ENCODE peak calls at places on chromosomes 12 and 14, in seven cellular contexts. A is hepatocyte, Y is cardiac muscle cell, M is heart right ventricle, D is brain microvascular endothelial cell, I is ascending aorta, O is SK-N-SH. N is an unnamed sample.

GRCh38 chr12:31641509-31642090 is 17.9 kb upstream of the ETFBKMT start:
- DNase-seq in O (no peak), Y (no peak), I (no peak), D (no peak), A (no peak), M (no peak), N (no peak)

GRCh38 chr12:7555752-7556151 is 52.2 kb upstream of the CD163 start:
- DNase-seq in I (no peak), Y (peak; percentile 51), O (no peak), M (no peak), A (peak; percentile 10), D (peak; percentile 77), N (no peak)

GRCh38 chr12:117968826-117969659 is at the start of gene KSR2:
- DNase-seq in Y (peak; percentile 74), O (peak; percentile 91), M (peak; percentile 3), D (peak; percentile 9), A (peak; percentile 91), I (no peak), N (peak; percentile 62)

GRCh38 chr12:100576311-100577036 is 3.0 kb downstream of the GAS2L3 start:
- DNase-seq in I (no peak), Y (no peak), D (peak; percentile 78), O (no peak), A (peak; percentile 50), M (no peak), N (no peak)

GRCh38 chr14:44701563-44702263 is 194.6 kb upstream of the FSCB start:
- DNase-seq in I (no peak), A (no peak), O (no peak), D (no peak), M (no peak), Y (no peak), N (peak; percentile 29)

GRCh38 chr12:71237128-71237527 is 79.3 kb upstream of the TSPAN8 start:
- DNase-seq in M (no peak), Y (no peak), I (no peak), D (no peak), A (no peak), O (no peak), N (no peak)

GRCh38 chr12:26251600-26251999 is 56.2 kb downstream of the SSPN start:
- DNase-seq in D (no peak), A (no peak), Y (no peak), M (peak; percentile 57), I (no peak), O (no peak), N (no peak)

GRCh38 chr14:36676236-36676635 is 14.6 kb downstream of the PAX9 start:
- DNase-seq in I (no peak), A (no peak), O (no peak), M (no peak), Y (no peak), D (no peak), N (no peak)

GRCh38 chr14:50045039-50045711 is 71.2 kb downstream of the VCPKMT start:
- DNase-seq in A (peak; percentile 73), I (peak; percentile 91), M (peak; percentile 83), Y (no peak), O (peak; percentile 32), D (peak; percentile 50), N (peak; percentile 91)

GRCh38 chr12:49647280-49647679 is 23.9 kb downstream of the PRPF40B start:
- DNase-seq in Y (no peak), O (no peak), M (no peak), D (no peak), A (no peak), I (no peak), N (no peak)

GRCh38 chr14:87030182-87030581 is 962.8 kb downstream of the GALC start:
- DNase-seq in D (no peak), Y (no peak), O (no peak), I (no peak), A (no peak), M (no peak), N (no peak)

GRCh38 chr14:23939607-23940326 is 13.8 kb upstream of the DHRS4 start:
- DNase-seq in A (no peak), I (no peak), D (no peak), M (no peak), O (no peak), Y (no peak), N (no peak)

GRCh38 chr12:127930122-127930521 is 336.8 kb upstream of the TMEM132C start:
- DNase-seq in A (no peak), Y (no peak), I (no peak), D (no peak), O (no peak), M (no peak), N (no peak)

GRCh38 chr12:108634225-108634795 is 616 bp upstream of the SELPLG start:
- DNase-seq in A (no peak), I (no peak), D (no peak), M (no peak), O (no peak), Y (no peak), N (peak; percentile 38)

GRCh38 chr12:91406920-91407341 is 224.3 kb upstream of the DCN start:
- DNase-seq in D (peak; percentile 45), M (no peak), O (no peak), A (peak; percentile 49), Y (no peak), I (no peak), N (peak; percentile 34)

GRCh38 chr12:45388545-45388944 is 172.7 kb downstream of the ANO6 start:
- DNase-seq in A (peak; percentile 40), D (peak; percentile 39), Y (peak; percentile 50), I (no peak), M (peak; percentile 49), O (peak; percentile 56), N (peak; percentile 3)

GRCh38 chr14:99522457-99522891 is 41.3 kb downstream of the CCNK start:
- DNase-seq in O (no peak), A (peak; percentile 81), M (no peak), Y (no peak), I (no peak), D (peak; percentile 47), N (peak; percentile 57)

GRCh38 chr12:31568498-31568897 is 22.4 kb downstream of the DENND5B start:
- DNase-seq in Y (no peak), A (no peak), I (no peak), O (no peak), M (no peak), D (no peak), N (no peak)

GRCh38 chr12:31797230-31797872 is 68.5 kb upstream of the AMN1 start:
- DNase-seq in O (no peak), I (no peak), A (no peak), D (no peak), Y (no peak), M (no peak), N (no peak)

GRCh38 chr12:74538491-74539258 is 1.0 kb downstream of the ATXN7L3B start:
- DNase-seq in A (peak; percentile 18), Y (peak; percentile 5), M (no peak), I (no peak), D (no peak), O (peak; percentile 11), N (peak; percentile 9)

GRCh38 chr12:113066806-113067400 is 10.4 kb downstream of the DTX1 start:
- DNase-seq in Y (no peak), O (peak; percentile 21), A (peak; percentile 23), M (no peak), D (no peak), I (no peak), N (no peak)

GRCh38 chr12:104695453-104696148 is 238.9 kb downstream of the CHST11 start:
- DNase-seq in D (peak; percentile 97), A (no peak), Y (no peak), I (peak; percentile 91), M (no peak), O (no peak), N (peak; percentile 94)

GRCh38 chr12:11136075-11136474 is 1.6 kb upstream of the TAS2R30 start:
- DNase-seq in M (no peak), O (no peak), Y (no peak), A (no peak), D (no peak), I (no peak), N (no peak)

GRCh38 chr14:98984027-98984718 is 287.8 kb downstream of the BCL11B start:
- DNase-seq in D (no peak), Y (no peak), M (no peak), I (no peak), A (no peak), O (no peak), N (no peak)

GRCh38 chr14:100282766-100283419 is 23.4 kb downstream of the SLC25A29 start:
- DNase-seq in A (no peak), O (no peak), Y (peak; percentile 32), M (no peak), D (no peak), I (no peak), N (no peak)

GRCh38 chr12:128609861-128610260 is 213.9 kb downstream of the SLC15A4 start:
- DNase-seq in O (no peak), M (no peak), D (no peak), I (no peak), Y (peak; percentile 50), A (no peak), N (no peak)

GRCh38 chr12:131065279-131065678 is 111.6 kb downstream of the ADGRD1 start:
- DNase-seq in D (no peak), I (peak; percentile 46), A (no peak), M (no peak), O (no peak), Y (no peak), N (no peak)
- H3K27me3 ChIP-seq in D (no peaks in the 10 kb centered on the region), I (no peaks in the 10 kb centered on the region), A (peaks cover 6% of the 10 kb centered on the region), M (no peaks in the 10 kb centered on the region), O (no peaks in the 10 kb centered on the region), Y (no peaks in the 10 kb centered on the region), N (peaks cover 4% of the 10 kb centered on the region)

GRCh38 chr12:40734283-40734682 is 42.0 kb downstream of the CNTN1 start:
- DNase-seq in Y (no peak), D (no peak), M (no peak), A (no peak), I (no peak), O (no peak), N (no peak)
- H3K4me3 ChIP-seq in Y (no peak overlapping the region), D (no peak overlapping the region), M (no peak overlapping the region), A (no peak overlapping the region), I (no peak overlapping the region), O (no peak overlapping the region), N (no peak overlapping the region)

GRCh38 chr14:101880016-101880297 is 84.4 kb upstream of the DYNC1H1 start:
- DNase-seq in A (no peak), Y (no peak), M (no peak), O (no peak), D (no peak), I (no peak), N (no peak)
- H3K36me3 ChIP-seq in A (no peaks in the 10 kb centered on the region), Y (peaks cover 12% of the 10 kb centered on the region), M (peaks cover 34% of the 10 kb centered on the region), O (peaks cover 38% of the 10 kb centered on the region), D (peaks cover 5% of the 10 kb centered on the region), I (peaks cover 41% of the 10 kb centered on the region), N (peaks cover 4% of the 10 kb centered on the region)

GRCh38 chr14:81982056-81982455 is 448.4 kb upstream of the SEL1L start:
- DNase-seq in M (no peak), I (no peak), A (no peak), D (no peak), O (no peak), Y (no peak), N (no peak)

GRCh38 chr14:81980601-81981310 is 447.1 kb upstream of the SEL1L start:
- DNase-seq in O (no peak), Y (peak; percentile 52), A (peak; percentile 31), D (no peak), I (no peak), M (no peak), N (no peak)

GRCh38 chr14:81981311-81981675 is 447.6 kb upstream of the SEL1L start:
- DNase-seq in O (no peak), D (no peak), I (no peak), Y (no peak), A (no peak), M (no peak), N (no peak)

GRCh38 chr14:81990312-81990761 is 456.7 kb upstream of the SEL1L start:
- DNase-seq in I (peak; percentile 67), A (peak; percentile 78), O (peak; percentile 6), D (peak; percentile 43), Y (peak; percentile 73), M (peak; percentile 20), N (no peak)

GRCh38 chr14:81986005-81986404 is 452.4 kb upstream of the SEL1L start:
- DNase-seq in A (peak; percentile 41), Y (no peak), D (no peak), O (no peak), M (no peak), I (no peak), N (no peak)
- H3K27me3 ChIP-seq in A (no peaks in the 10 kb centered on the region), Y (peaks cover 3% of the 10 kb centered on the region), D (no peaks in the 10 kb centered on the region), O (no peaks in the 10 kb centered on the region), M (no peaks in the 10 kb centered on the region), I (no peaks in the 10 kb centered on the region), N (no peaks in the 10 kb centered on the region)